ENCODE peak calls at places on chromosomes 2 and 18, in four cellular contexts. V is endothelial cell of umbilical vein, D is A549, K is HepG2. Y is an unnamed sample.

GRCh38 chr2:36356199-36356989 is 816 bp downstream of the CRIM1 start:
- DNase-seq in V (peak), D (no peak), K (no peak), Y (peak)

GRCh38 chr18:24346254-24346653 is 51.4 kb downstream of the OSBPL1A start:
- DNase-seq in V (no peak), D (no peak), K (no peak), Y (no peak)

GRCh38 chr2:217604527-217605279 is 398.1 kb downstream of the TNS1 start:
- DNase-seq in V (no peak), D (no peak), K (no peak), Y (no peak)

GRCh38 chr2:171788316-171788993 is 101.2 kb downstream of the DYNC1I2 start:
- DNase-seq in V (peak), D (no peak), K (no peak), Y (no peak)

GRCh38 chr2:46377666-46378560 is 80.7 kb downstream of the EPAS1 start:
- DNase-seq in V (no peak), D (no peak), K (no peak), Y (no peak)

GRCh38 chr2:46252891-46253659 is 44.1 kb upstream of the EPAS1 start:
- DNase-seq in V (peak), D (no peak), K (no peak), Y (no peak)

GRCh38 chr2:121075641-121076500 is 209.1 kb downstream of the TFCP2L1 start:
- DNase-seq in V (no peak), D (peak), K (no peak), Y (no peak)

GRCh38 chr2:17506736-17507616 is 11.3 kb downstream of the RAD51AP2 start:
- DNase-seq in V (no peak), D (no peak), K (no peak), Y (no peak)

GRCh38 chr2:44342854-44343253 is 18.4 kb downstream of the PREPL start:
- DNase-seq in V (peak), D (peak), K (peak), Y (peak)

GRCh38 chr2:121662651-121663050 is 13.4 kb upstream of the CLASP1 start:
- DNase-seq in V (no peak), D (no peak), K (no peak), Y (no peak)

GRCh38 chr2:129823044-129823443 is 156.4 kb upstream of the RAB6C start:
- DNase-seq in V (no peak), D (no peak), K (no peak), Y (no peak)

GRCh38 chr2:11563784-11564666 is 30.2 kb downstream of the GREB1 start:
- DNase-seq in V (no peak), D (no peak), K (no peak), Y (no peak)

GRCh38 chr2:216463148-216463547 is 35.5 kb upstream of the RPL37A start:
- DNase-seq in V (no peak), D (no peak), K (peak), Y (no peak)

GRCh38 chr2:110853516-110853915 is 121.1 kb downstream of the ACOXL start:
- DNase-seq in V (peak), D (peak), K (peak), Y (peak)

GRCh38 chr2:32775954-32776353 is 148.1 kb downstream of the TTC27 start:
- DNase-seq in V (no peak), D (no peak), K (no peak), Y (no peak)

GRCh38 chr2:32773409-32773808 is 145.6 kb downstream of the TTC27 start:
- DNase-seq in V (no peak), D (no peak), K (no peak), Y (no peak)

GRCh38 chr2:32772623-32773221 is 144.9 kb downstream of the TTC27 start:
- DNase-seq in V (peak), D (peak), K (peak), Y (peak)

GRCh38 chr2:32780961-32781360 is 153.1 kb downstream of the TTC27 start:
- DNase-seq in V (no peak), D (no peak), K (no peak), Y (no peak)

GRCh38 chr2:32777714-32778113 is 149.9 kb downstream of the TTC27 start:
- DNase-seq in V (no peak), D (no peak), K (peak), Y (no peak)
- TF ChIP-seq MYC in V (no peak), D (no peak), K (no peak), Y (no peak)

DNA sequence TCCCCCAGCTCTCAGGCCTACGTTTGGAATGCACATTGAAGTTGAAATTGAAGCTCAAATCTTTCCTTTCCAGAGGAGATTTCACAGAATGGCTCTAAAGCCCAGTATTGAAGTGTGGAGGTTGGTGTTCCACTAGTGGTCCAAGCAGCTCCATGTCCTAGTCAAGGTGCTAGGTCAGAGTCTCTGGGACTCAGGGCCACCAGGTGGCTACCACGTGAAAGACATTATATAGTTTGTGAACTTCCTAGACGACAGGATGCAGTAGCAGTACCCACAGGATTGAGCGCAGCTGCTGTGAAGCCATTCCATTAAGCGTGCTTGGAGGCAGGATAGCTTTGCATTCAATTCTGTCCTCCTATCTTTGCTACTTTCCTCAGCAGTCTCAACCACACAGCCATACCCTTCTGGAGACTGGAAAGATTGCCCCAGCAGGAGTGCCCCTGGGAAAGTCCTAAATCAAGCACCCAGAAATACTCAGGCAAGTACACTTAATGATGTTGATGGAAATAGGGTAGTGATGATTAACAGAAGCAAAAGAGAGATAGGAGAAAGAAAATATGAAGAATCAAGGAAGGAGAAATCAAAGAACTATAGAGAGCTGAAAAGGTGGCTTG is 4.7 kb upstream of the TGFA start:
- DNase-seq in V (no peak), D (no peak), K (peak), Y (no peak)
- TF ChIP-seq MYC in V (no peak), D (no peak), K (no peak), Y (no peak)

GRCh38 chr2:239315308-239315707 is 85.5 kb downstream of the HDAC4 start:
- DNase-seq in V (no peak), D (no peak), K (no peak), Y (no peak)

GRCh38 chr2:239316562-239317465 is 84.0 kb downstream of the HDAC4 start:
- DNase-seq in V (peak), D (no peak), K (no peak), Y (no peak)

GRCh38 chr2:239318790-239319189 is 82.0 kb downstream of the HDAC4 start:
- DNase-seq in V (no peak), D (no peak), K (no peak), Y (no peak)

GRCh38 chr2:239319261-239319661 is 81.6 kb downstream of the HDAC4 start:
- DNase-seq in V (peak), D (no peak), K (no peak), Y (no peak)

DNA sequence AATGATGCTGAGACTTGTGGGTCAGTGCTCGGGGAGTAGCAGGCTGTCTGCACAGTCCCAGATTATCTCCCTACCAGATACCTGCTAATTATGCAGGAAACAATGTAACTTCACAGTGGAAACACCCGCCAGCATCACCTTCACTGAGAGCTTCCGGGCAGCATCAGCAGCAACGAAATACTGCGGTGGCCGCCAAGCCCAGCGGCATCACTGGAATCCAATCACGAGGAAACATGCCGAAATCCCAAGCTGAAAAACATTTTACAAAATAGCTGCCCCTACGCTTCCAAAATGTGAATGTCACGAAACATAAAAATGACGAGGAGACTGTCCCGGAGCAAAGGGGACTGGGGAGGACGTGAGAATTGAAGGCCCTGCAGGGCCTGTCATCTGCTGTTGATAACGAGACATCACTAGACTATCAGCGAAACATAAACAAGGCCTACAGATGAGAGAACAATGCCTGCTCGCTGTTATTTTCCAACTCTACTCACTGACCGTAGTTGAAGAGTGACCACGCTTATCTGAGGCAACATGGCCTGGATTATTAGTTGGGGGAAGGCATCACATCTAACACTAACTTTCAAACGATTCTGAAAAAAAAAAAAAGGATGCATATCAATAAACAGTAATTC is 82.6 kb downstream of the HDAC4 start:
- DNase-seq in V (peak), D (no peak), K (no peak), Y (no peak)
- TF ChIP-seq MYC in V (no peak), D (no peak), K (no peak), Y (no peak)

DNA sequence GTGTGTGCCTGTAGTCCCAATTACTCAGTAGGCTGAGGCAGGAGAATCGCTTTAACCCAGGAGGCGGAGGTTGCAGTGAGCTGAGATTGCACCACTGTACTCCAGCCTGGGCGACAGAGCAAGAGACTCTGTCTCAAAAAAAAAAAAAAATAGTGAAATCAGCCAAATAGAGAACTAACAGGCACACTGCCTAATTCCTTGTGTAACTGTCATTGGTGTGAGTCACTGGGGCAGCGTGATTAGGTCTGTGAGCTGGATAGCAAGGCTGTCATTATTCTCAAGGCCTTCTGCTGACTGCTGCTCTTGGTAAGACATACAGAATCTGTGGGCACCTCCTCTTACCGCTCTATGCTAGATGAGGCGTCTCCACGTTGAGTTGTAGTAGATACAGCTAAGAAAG is 270.3 kb downstream of the NEDD4L start:
- DNase-seq in V (peak), D (no peak), K (peak), Y (peak)
- TF ChIP-seq MYC in V (no peak), D (no peak), K (no peak), Y (no peak)

DNA sequence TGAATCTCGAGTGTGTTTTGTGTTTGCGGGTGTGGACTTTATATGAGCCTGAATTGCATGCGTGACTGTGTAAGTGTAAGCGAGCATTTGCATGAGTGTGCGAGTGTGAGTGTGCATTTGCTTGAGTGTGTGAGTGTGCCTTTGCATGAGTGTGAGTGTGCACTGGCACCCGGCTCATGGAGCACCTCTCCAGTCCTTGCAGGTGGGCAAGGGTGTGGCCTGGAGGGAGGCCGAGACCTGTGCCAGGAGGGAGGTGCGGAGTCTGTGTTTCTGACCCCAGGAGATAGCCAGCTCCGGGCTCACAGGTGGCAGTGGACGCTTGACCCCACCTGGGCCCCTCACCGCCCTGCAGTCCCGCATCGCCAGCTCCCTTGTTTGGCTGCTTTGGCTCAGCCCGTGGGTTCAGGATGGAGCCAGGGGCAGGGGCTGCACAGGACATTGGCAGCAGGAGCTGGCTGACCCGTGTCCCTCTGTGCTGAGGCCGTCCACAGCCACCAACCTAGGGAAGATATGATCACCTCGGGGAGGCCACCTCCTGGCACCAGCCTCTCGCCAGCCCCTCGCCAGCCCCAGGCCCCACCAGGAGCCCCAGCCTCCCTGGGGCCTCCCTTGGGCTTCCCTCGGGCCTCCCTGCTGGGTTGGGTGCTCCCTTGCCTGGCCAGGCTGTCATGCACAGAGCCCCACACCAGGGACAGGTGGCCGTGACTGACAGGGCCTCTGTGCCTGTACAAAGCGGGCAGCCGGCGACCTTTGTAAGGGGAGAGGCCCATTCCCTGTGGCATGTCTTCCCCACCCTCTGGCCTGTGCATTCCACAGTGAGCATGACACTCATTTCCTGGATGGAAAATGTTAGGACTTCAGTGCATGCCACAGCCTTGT is 81.6 kb downstream of the PTGR3 start:
- DNase-seq in V (no peak), D (no peak), K (peak), Y (no peak)
- TF ChIP-seq MYC in V (no peak), D (no peak), K (no peak), Y (no peak)

DNA sequence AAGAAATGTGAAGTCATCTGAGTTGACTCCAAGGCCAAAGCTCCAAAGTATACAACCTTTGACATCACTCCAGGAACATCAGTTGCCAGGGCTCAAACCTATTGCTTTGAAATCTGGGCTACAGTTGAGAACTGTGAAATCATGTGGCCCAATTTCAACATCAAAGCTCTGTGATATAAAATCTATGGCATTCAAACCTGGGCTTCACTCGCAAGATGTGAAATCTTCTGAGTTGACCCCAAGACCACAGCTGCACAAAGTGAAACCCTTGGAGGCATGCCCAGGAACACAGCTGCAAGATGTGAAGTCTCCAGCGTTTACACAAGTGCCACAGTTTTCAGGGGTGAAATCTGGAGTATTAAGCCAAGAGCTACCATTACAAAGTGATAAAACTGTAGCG is 9.4 kb upstream of the ZNF512 start:
- DNase-seq in V (no peak), D (no peak), K (no peak), Y (no peak)
- TF ChIP-seq MYC in V (no peak), D (no peak), K (no peak), Y (no peak)